ENCODE peak calls at places on chromosomes 5 and 9, in eight cellular contexts. C is heart left ventricle, B is A549, K is suprapubic skin, W is ovary, A is testis, N is IMR-90, R is stomach. J is an unnamed sample. For H3K4me1 and H3K9me3, the result is how much of the 10 kb centered on the place peaks cover.

GRCh38 chr9:123111427-123111826 is 78.0 kb downstream of the GPR21 start:
- DNase-seq in R (peak), A (no peak), W (no peak), C (peak), N (no peak), K (no peak), B (no peak), J (no peak)

GRCh38 chr9:20207161-20207560 is 415.1 kb downstream of the MLLT3 start:
- DNase-seq in A (no peak), C (no peak), W (no peak), R (no peak), N (no peak), K (no peak), B (no peak), J (no peak)

GRCh38 chr5:108681079-108681921 is 66.4 kb upstream of the FER start:
- DNase-seq in W (no peak), C (no peak), B (peak), K (no peak), A (peak), R (no peak), N (peak), J (no peak)

GRCh38 chr9:97299809-97300414 is 7.5 kb upstream of the CCDC180 start:
- DNase-seq in W (no peak), B (no peak), A (no peak), R (no peak), C (no peak), N (no peak), K (no peak), J (peak)

GRCh38 chr5:93583799-93584530 is 943 bp downstream of the NR2F1 start:
- DNase-seq in A (no peak), C (peak), W (peak), K (no peak), B (no peak), N (peak), R (no peak), J (peak)

GRCh38 chr5:36417221-36417620 is 115.5 kb upstream of the RANBP3L start:
- DNase-seq in N (no peak), K (no peak), A (no peak), C (no peak), B (no peak), W (no peak), R (no peak), J (no peak)

GRCh38 chr9:70488793-70489105 is 74.3 kb upstream of the KLF9 start:
- DNase-seq in B (no peak), W (no peak), R (no peak), A (peak), C (no peak), N (no peak), K (no peak), J (no peak)

GRCh38 chr5:179300834-179301233 is 44.4 kb downstream of the ADAMTS2 start:
- DNase-seq in C (peak), R (no peak), A (peak), K (peak), B (no peak), W (no peak), N (no peak), J (no peak)

GRCh38 chr5:141838326-141839014 is 39.7 kb downstream of the PCDH1 start:
- DNase-seq in A (no peak), W (no peak), R (no peak), K (no peak), N (no peak), C (no peak), B (no peak), J (no peak)

GRCh38 chr5:132444841-132445639 is 45.5 kb downstream of the IRF1 start:
- DNase-seq in N (no peak), R (no peak), B (no peak), K (no peak), C (no peak), A (no peak), W (no peak), J (no peak)

GRCh38 chr9:99118782-99119466 is 14.0 kb downstream of the TGFBR1 start:
- DNase-seq in C (no peak), R (no peak), K (no peak), B (no peak), W (no peak), N (no peak), A (no peak), J (no peak)

GRCh38 chr5:107668933-107669542 is 1.7 kb downstream of the EFNA5 start:
- DNase-seq in W (no peak), A (peak), B (peak), N (no peak), K (no peak), R (peak), C (peak), J (no peak)

GRCh38 chr9:121299125-121299466 is 31.1 kb downstream of the GSN start:
- DNase-seq in C (no peak), W (peak), A (no peak), B (no peak), N (no peak), K (peak), R (no peak), J (no peak)

GRCh38 chr9:112061152-112061740 is 113.9 kb downstream of the SUSD1 start:
- DNase-seq in B (peak), A (peak), N (peak), C (peak), W (peak), R (peak), K (no peak), J (no peak)

GRCh38 chr5:94471496-94471895 is 146.9 kb downstream of the KIAA0825 start:
- DNase-seq in A (no peak), K (no peak), R (no peak), B (no peak), C (no peak), N (no peak), W (no peak), J (no peak)

GRCh38 chr9:90344013-90344412 is 298.6 kb downstream of the DIRAS2 start:
- DNase-seq in K (no peak), B (no peak), R (no peak), A (no peak), N (no peak), C (no peak), W (no peak), J (no peak)

GRCh38 chr5:79935992-79936643 is 54.9 kb downstream of the MTX3 start:
- DNase-seq in W (peak), B (no peak), A (peak), C (peak), K (no peak), N (peak), R (no peak), J (no peak)

GRCh38 chr5:2190549-2190948 is 307.8 kb upstream of the IRX4 start:
- DNase-seq in R (no peak), N (no peak), K (no peak), B (no peak), W (no peak), C (no peak), A (no peak), J (no peak)

GRCh38 chr5:90161399-90161798 is 248.2 kb downstream of the CETN3 start:
- DNase-seq in A (peak), C (peak), B (no peak), N (no peak), K (no peak), R (peak), W (peak), J (no peak)

GRCh38 chr9:21559402-21560280 is 77.5 kb upstream of the IFNE start:
- DNase-seq in A (peak), W (peak), R (peak), K (peak), N (peak), B (peak), C (peak), J (no peak)

GRCh38 chr5:176537608-176538504 is 654 bp upstream of the RNF44 start:
- DNase-seq in C (peak), N (peak), K (peak), R (peak), A (peak), W (peak), B (peak), J (peak)
- TF ChIP-seq POLR2A in C (no peak), N (no peak), K (peak), R (no peak), A (peak), W (peak), B (no peak), J (no peak)

DNA sequence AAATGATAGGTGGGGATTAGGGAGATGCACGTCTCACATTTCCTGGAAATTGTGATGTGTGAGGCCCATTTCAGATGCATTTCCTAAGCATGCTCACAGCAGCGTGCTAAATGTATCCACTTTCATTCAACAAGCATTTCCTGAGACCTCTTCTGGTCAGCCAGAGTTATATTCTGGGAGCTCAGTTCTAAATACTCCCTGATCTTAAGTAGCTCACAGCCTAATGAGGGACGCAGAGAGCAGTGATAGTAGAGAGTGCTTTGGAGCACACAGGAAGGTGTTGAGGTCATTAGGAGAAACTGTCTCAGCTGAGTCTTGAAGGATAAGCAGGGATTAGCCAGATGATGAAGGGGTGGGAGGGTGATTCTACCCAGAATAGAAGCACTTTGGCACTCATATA is 46.2 kb upstream of the FSD1L start:
- DNase-seq in W (no peak), N (peak), B (no peak), R (no peak), K (no peak), C (no peak), A (no peak), J (no peak)
- H3K4me1 ChIP-seq in W (under half), N (under half), B (under half), R (under half), K (under half), C (under half), A (under half), J (under half)

DNA sequence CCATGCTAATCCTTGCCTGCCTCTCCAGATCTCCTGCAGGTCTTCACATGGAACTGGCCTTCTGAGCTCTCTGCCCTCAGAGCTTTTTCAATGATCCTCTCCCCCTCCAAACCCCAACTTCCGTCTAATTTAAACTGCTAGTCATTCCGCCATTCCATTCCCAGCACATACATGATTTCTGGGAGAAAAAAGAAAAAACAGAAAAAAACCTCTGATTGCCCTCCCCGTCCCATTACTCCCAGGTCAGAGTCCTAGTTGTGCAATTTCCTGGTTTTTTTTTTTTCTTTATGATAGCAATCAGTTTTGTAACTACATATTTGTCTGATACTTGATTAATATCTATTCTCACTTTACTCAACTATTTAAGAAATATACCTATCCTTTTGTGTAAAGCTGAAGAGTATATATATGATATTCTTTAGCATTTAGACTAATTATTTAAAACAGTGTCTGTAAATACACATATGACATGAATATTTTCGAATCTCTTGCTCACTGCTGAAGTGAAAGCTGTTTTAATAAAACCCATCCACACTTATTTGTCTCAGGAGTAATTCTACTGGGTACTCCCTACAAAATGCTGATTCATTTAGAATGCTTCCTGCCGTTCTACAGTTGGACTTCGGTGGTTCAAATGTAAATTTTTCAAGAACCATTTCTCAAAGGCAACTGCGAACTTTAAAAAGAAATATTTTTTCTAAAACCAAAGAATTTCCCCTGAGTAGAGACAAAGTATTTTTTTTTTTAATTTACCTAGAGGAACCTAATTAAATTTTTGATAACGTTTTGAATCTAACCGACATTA is 1.5 kb downstream of the HINT1 start:
- DNase-seq in N (peak), B (no peak), C (no peak), W (no peak), K (no peak), A (no peak), R (no peak), J (no peak)
- H3K9me3 ChIP-seq in N (under half), B (under half), C (under half), W (under half), K (under half), A (under half), R (under half), J (under half)

GRCh38 chr9:78029601-78030552 is 1.7 kb downstream of the GNAQ start:
- DNase-seq in A (peak), R (no peak), W (no peak), K (no peak), B (peak), N (peak), C (no peak), J (no peak)

GRCh38 chr9:78031271-78031825 is at the start of gene GNAQ:
- DNase-seq in A (peak), C (peak), K (no peak), B (peak), N (peak), W (no peak), R (no peak), J (no peak)

GRCh38 chr9:78028926-78029325 is 2.7 kb downstream of the GNAQ start:
- DNase-seq in A (no peak), R (no peak), C (no peak), B (no peak), N (no peak), W (no peak), K (no peak), J (no peak)

GRCh38 chr9:78031826-78032598 is 401 bp upstream of the GNAQ start:
- DNase-seq in K (peak), W (peak), A (peak), B (peak), N (peak), R (peak), C (peak), J (peak)

GRCh38 chr9:78030553-78031270 is 899 bp downstream of the GNAQ start:
- DNase-seq in A (peak), C (peak), R (peak), B (no peak), K (peak), W (peak), N (peak), J (no peak)
- TF ChIP-seq POLR2A in A (no peak), C (no peak), R (no peak), B (no peak), K (no peak), W (no peak), N (no peak), J (no peak)

GRCh38 chr5:157541452-157542118 is 34.0 kb downstream of the ADAM19 start:
- DNase-seq in A (no peak), C (no peak), K (no peak), R (no peak), N (no peak), B (no peak), W (no peak), J (no peak)

GRCh38 chr5:157545911-157546310 is 29.7 kb downstream of the ADAM19 start:
- DNase-seq in B (no peak), N (no peak), C (no peak), K (no peak), W (no peak), A (no peak), R (no peak), J (no peak)

GRCh38 chr5:157542282-157542966 is 33.2 kb downstream of the ADAM19 start:
- DNase-seq in K (no peak), N (no peak), B (no peak), A (no peak), R (no peak), W (no peak), C (no peak), J (no peak)

GRCh38 chr5:157544623-157544989 is 31.0 kb downstream of the ADAM19 start:
- DNase-seq in C (no peak), W (no peak), B (no peak), K (no peak), N (no peak), R (no peak), A (no peak), J (no peak)

DNA sequence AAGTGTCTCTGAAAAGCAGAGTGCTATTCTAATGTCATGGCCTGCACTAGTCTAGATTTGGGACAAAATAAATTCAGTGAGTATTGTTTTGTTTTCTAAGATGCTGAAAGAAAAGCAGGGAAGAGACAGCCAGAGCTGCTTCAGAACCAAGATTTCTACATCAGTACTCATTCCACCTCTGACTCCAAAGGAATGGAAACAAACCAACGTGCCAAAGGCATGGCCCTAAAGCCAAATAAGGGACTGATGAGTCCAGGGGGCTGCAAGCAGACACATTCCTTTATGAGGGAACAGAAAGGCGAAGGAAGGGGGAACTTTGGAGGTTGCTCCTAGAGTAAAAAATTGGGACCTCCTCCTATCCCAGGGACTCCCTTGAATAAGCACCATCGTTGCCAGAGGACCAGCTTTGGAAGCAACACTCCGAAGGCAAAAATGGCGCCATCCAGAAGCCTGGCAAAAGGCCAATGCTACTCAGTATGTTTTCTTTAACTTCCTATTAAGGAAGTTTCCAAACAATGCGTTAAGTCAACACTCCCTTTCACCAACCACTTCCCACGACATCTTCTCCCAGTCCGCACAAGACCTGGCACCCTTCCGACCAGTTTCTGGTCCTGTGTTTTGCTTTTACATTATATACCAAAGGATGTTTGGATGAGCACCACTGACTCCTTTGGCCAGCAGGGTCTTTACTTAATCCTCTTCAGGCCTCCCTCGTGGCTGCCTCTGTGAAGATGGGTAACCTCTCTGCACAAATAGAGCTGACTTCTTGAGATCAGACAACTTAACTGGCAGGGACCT is 31.6 kb downstream of the ADAM19 start:
- DNase-seq in N (peak), B (no peak), C (no peak), K (no peak), A (peak), R (no peak), W (peak), J (no peak)
- H3K4me1 ChIP-seq in N (half or more), B (under half), C (under half), K (under half), A (under half), R (half or more), W (under half), J (half or more)

DNA sequence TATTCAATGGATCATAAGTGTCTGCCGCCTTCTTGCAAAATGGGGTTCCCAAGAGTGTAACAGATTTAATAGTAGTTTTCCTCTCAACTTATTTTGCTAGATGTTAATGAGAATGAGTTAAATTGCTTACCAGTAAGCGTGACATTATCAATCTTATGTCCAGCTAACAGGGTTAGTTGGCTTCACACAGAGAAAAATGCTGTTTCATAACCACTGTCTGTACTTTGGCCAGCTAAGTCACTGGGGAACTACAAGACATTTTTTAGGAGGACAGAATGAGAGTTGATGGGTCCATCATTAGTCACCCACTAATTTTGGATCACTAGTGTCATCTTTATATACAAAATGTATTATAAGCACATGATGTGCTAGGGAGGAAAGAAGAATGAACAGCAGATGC is 1.4 kb downstream of the CDC37L1 start:
- DNase-seq in W (no peak), K (no peak), A (no peak), B (no peak), R (no peak), N (peak), C (no peak), J (no peak)
- H3K9me3 ChIP-seq in W (under half), K (under half), A (under half), B (under half), R (under half), N (under half), C (under half), J (under half)

GRCh38 chr9:92500725-92501124 is 18.4 kb upstream of the ASPN start:
- DNase-seq in C (no peak), R (no peak), K (no peak), B (no peak), N (no peak), W (no peak), A (no peak), J (no peak)
- TF ChIP-seq POLR2A in C (no peak), R (no peak), K (no peak), B (no peak), N (no peak), W (no peak), A (no peak), J (no peak)

DNA sequence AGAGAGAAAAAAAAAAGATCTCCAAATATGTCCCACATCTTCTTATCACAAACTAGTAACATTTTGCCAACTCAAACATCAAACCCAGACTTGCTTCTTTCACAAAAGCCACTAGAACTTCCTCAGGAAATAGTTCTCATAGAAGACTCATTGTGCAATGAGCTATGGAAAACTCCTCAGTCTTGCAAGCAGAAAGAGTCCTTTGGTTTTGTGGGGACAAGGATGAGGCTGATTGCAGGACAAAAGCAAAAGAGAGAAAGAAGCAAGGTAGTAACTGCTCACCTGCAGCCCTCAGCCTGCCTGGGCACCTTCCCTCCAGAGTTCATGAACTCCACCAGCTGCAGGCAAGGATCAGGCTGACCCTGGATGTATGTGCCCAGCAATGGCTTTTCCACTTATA is 399.0 kb downstream of the IRX1 start:
- DNase-seq in R (no peak), B (no peak), K (no peak), C (no peak), N (no peak), W (no peak), A (no peak), J (no peak)
- H3K4me1 ChIP-seq in R (under half), B (under half), K (under half), C (under half), N (under half), W (under half), A (under half), J (under half)

J was measured in esophagus muscularis mucosa.